ENCODE peak calls at places on chromosomes 2 and 18, in seven cellular contexts. C is IMR-90, K is mesendoderm, E is neuronal stem cell, L is mesenchymal stem cell, U is H9, Q is trophoblast cell. V is an unnamed sample.
A peak's percentile ranks its signal among the peaks of the same experiment; 100 is the strongest.

GRCh38 chr18:62950246-62950645 is 234.9 kb downstream of the PHLPP1 start:
- DNase-seq in C (no peak), K (no peak), E (no peak), L (no peak), U (no peak), Q (no peak), V (no peak)

GRCh38 chr2:231927566-231927890 is 1.3 kb upstream of the NPPC start:
- DNase-seq in C (no peak), K (no peak), E (no peak), L (no peak), U (no peak), Q (no peak), V (no peak)

GRCh38 chr2:167487728-167488127 is 599.4 kb downstream of the XIRP2 start:
- DNase-seq in C (no peak), K (no peak), E (no peak), L (no peak), U (no peak), Q (no peak), V (no peak)

GRCh38 chr18:35050004-35050623 is 8.9 kb downstream of the MAPRE2 start:
- DNase-seq in C (no peak), K (no peak), E (no peak), L (peak; percentile 54), U (no peak), Q (no peak), V (no peak)

GRCh38 chr2:218727502-218728165 is 17.0 kb downstream of the TTLL4 start:
- DNase-seq in C (peak; percentile 34), K (no peak), E (no peak), L (peak; percentile 24), U (no peak), Q (peak; percentile 33), V (no peak)

GRCh38 chr18:26190506-26190905 is 35.7 kb upstream of the TAF4B start:
- DNase-seq in C (no peak), K (no peak), E (no peak), L (no peak), U (no peak), Q (no peak), V (no peak)

GRCh38 chr18:56869189-56869777 is 218.1 kb downstream of the WDR7 start:
- DNase-seq in C (peak; percentile 73), K (peak; percentile 51), E (no peak), L (peak; percentile 65), U (no peak), Q (peak; percentile 77), V (no peak)

GRCh38 chr2:162291748-162292147 is 26.7 kb downstream of the IFIH1 start:
- DNase-seq in C (no peak), K (no peak), E (no peak), L (no peak), U (no peak), Q (no peak), V (no peak)

GRCh38 chr2:155266109-155266508 is 567.6 kb downstream of the KCNJ3 start:
- DNase-seq in C (no peak), K (no peak), E (no peak), L (no peak), U (no peak), Q (no peak), V (no peak)

GRCh38 chr2:155266579-155266978 is 568.1 kb downstream of the KCNJ3 start:
- DNase-seq in C (no peak), K (peak; percentile 56), E (no peak), L (no peak), U (no peak), Q (no peak), V (no peak)
- H3K18ac ChIP-seq in C (no peak overlapping the region), K (no peak overlapping the region), E (no peak overlapping the region), L (no peak overlapping the region), U (no peak overlapping the region), Q (no peak overlapping the region), V (no peak overlapping the region)

DNA sequence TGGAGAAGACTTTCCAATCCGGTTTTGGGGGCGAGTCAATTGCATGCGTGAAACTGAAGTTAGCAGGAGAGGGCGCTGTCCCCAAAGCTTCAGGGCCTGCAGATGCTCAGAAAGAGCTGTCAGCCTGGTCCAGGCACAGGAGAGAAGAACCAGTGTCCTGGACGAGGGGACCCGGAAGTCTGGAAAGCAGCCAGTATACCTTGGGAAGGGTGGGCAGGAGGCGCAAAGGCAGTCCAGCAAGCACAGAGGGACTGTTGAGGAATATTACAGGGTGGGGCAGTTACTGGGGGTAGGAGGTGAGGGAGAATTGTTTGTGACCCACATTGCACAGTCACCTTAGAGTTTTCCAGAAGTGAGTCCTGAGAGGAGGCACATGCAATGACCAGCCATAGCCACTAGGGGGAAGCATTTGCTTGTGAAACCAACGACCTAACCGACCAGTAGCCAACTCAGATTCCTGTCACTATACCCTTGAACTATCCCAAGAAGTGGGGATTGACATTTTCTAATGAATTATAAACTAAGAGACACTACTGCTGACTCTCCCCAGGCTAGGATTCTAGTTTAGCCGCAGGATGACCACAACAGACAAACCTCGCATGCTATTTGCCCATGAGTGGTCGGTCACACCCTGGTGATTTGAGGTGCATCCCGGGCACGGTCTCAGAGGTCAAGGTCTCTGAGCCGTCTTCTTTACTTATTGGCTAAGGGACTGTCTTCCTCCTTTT is 172.8 kb downstream of the RDH14 start:
- DNase-seq in C (peak; percentile 79), K (peak; percentile 88), E (peak; percentile 77), L (peak; percentile 87), U (peak; percentile 88), Q (peak; percentile 86), V (peak; percentile 92)
- H3K18ac ChIP-seq in C (no peak overlapping the region), K (no peak overlapping the region), E (no peak overlapping the region), L (peak overlapping the region; percentile 46), U (no peak overlapping the region), Q (no peak overlapping the region), V (no peak overlapping the region)

GRCh38 chr2:135944625-135945024 is 40.8 kb downstream of the DARS1 start:
- DNase-seq in C (no peak), K (peak; percentile 54), E (no peak), L (no peak), U (no peak), Q (no peak), V (no peak)

GRCh38 chr2:135942936-135943688 is 42.3 kb downstream of the DARS1 start:
- DNase-seq in C (no peak), K (peak; percentile 12), E (no peak), L (no peak), U (no peak), Q (no peak), V (no peak)

GRCh38 chr2:135948141-135948540 is 37.3 kb downstream of the DARS1 start:
- DNase-seq in C (no peak), K (no peak), E (no peak), L (no peak), U (no peak), Q (no peak), V (no peak)

GRCh38 chr2:135947483-135947882 is 37.9 kb downstream of the DARS1 start:
- DNase-seq in C (no peak), K (no peak), E (no peak), L (no peak), U (no peak), Q (no peak), V (no peak)

DNA sequence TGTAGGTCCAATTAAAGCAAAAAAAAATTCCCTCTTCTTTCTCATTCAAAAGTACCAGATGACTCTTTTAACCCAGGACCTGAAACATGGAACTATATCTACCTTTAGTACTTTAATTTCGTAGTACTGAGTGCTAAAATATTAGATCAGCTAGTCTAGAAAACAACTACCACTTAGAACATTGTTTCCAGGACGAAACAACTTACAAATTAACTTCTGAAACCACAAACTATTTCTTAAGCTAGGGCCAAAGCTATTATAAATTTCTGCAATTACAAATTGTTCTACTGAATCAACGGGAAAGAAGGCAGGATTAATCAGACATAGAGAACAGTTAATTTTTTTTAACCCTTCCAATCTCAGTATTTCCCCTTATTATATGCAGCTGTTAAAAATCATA is 39.9 kb downstream of the DARS1 start:
- DNase-seq in C (no peak), K (no peak), E (no peak), L (no peak), U (no peak), Q (no peak), V (no peak)
- H3K18ac ChIP-seq in C (no peak overlapping the region), K (no peak overlapping the region), E (no peak overlapping the region), L (no peak overlapping the region), U (no peak overlapping the region), Q (no peak overlapping the region), V (no peak overlapping the region)

DNA sequence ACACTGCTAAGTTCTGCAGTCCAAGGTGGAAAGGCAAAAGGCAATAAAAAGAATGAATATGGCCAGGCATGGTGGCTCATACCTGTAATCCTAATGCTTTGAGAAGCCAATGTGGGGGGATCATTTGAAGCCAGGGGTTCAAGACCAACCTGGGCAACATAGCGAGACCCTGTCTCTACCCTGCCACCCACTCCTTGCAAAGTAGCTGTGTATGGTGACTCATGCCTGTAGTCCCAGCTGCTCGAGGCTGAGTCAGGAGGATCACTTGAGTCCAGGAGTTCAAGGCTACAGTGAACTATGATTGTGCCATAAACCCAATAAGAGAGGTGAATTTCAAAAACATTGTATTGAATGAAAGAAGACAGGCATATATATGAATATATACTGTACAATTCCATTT is 2.4 kb downstream of the MYL12B start:
- DNase-seq in C (peak; percentile 42), K (no peak), E (no peak), L (peak; percentile 34), U (no peak), Q (no peak), V (no peak)
- H3K18ac ChIP-seq in C (no peak overlapping the region), K (no peak overlapping the region), E (no peak overlapping the region), L (no peak overlapping the region), U (no peak overlapping the region), Q (no peak overlapping the region), V (no peak overlapping the region)

GRCh38 chr2:88638123-88638650 is 10.9 kb upstream of the EIF2AK3 start:
- DNase-seq in C (no peak), K (no peak), E (no peak), L (no peak), U (no peak), Q (no peak), V (no peak)
- H3K18ac ChIP-seq in C (no peak overlapping the region), K (no peak overlapping the region), E (no peak overlapping the region), L (no peak overlapping the region), U (no peak overlapping the region), Q (no peak overlapping the region), V (no peak overlapping the region)

GRCh38 chr2:96876811-96877437 is 7.0 kb upstream of the SEMA4C start:
- DNase-seq in C (no peak), K (no peak), E (no peak), L (no peak), U (no peak), Q (peak; percentile 21), V (no peak)
- H3K18ac ChIP-seq in C (no peak overlapping the region), K (no peak overlapping the region), E (peak overlapping the region; percentile 81), L (no peak overlapping the region), U (no peak overlapping the region), Q (peak overlapping the region; percentile 79), V (no peak overlapping the region)

GRCh38 chr2:1249897-1250687 is 163.2 kb upstream of the TPO start:
- DNase-seq in C (no peak), K (no peak), E (no peak), L (no peak), U (no peak), Q (no peak), V (no peak)
- H3K18ac ChIP-seq in C (no peak overlapping the region), K (no peak overlapping the region), E (no peak overlapping the region), L (no peak overlapping the region), U (no peak overlapping the region), Q (no peak overlapping the region), V (no peak overlapping the region)

GRCh38 chr18:32110005-32110404 is 18.3 kb downstream of the RNF138 start:
- DNase-seq in C (no peak), K (no peak), E (no peak), L (no peak), U (no peak), Q (no peak), V (no peak)
- H3K18ac ChIP-seq in C (no peak overlapping the region), K (no peak overlapping the region), E (no peak overlapping the region), L (no peak overlapping the region), U (no peak overlapping the region), Q (no peak overlapping the region), V (no peak overlapping the region)